ENCODE peak calls at places on chromosome 1, in eight cellular contexts. M is tibial nerve, Y is mammary epithelial cell, D is esophagus squamous epithelium, T is fibroblast of lung, G is astrocyte, N is prostate gland, K is AG04450. U is an unnamed sample. For H3K27me3, the result is how much of the 10 kb centered on the place peaks cover.

GRCh38 chr1:23563003-23563402 is 3.7 kb upstream of the ID3 start:
- DNase-seq in M (no peak), Y (no peak), D (no peak), T (no peak), G (no peak), N (no peak), K (no peak), U (no peak)

GRCh38 chr1:55640708-55641473 is 425.7 kb upstream of the USP24 start:
- DNase-seq in M (peak), Y (peak), D (no peak), T (peak), G (no peak), N (peak), K (no peak), U (peak)

GRCh38 chr1:48450505-48450904 is 21.5 kb downstream of the SPATA6 start:
- DNase-seq in M (no peak), Y (no peak), D (no peak), T (peak), G (no peak), N (no peak), K (no peak), U (no peak)

GRCh38 chr1:233614173-233614742 is 352 bp downstream of the KCNK1 start:
- DNase-seq in M (no peak), Y (peak), D (no peak), T (peak), G (peak), N (peak), K (no peak), U (no peak)

GRCh38 chr1:53412285-53413174 is 46.7 kb upstream of the DMRTB1 start:
- DNase-seq in M (no peak), Y (no peak), D (no peak), T (no peak), G (no peak), N (no peak), K (no peak), U (no peak)

GRCh38 chr1:199038188-199038587 is 399.3 kb downstream of the PTPRC start:
- DNase-seq in M (no peak), Y (no peak), D (no peak), T (no peak), G (no peak), N (no peak), K (no peak), U (no peak)

GRCh38 chr1:7561331-7561921 is 209.7 kb upstream of the VAMP3 start:
- DNase-seq in M (no peak), Y (no peak), D (no peak), T (no peak), G (no peak), N (no peak), K (no peak), U (no peak)

GRCh38 chr1:6007318-6008083 is 15.3 kb upstream of the NPHP4 start:
- DNase-seq in M (no peak), Y (no peak), D (no peak), T (no peak), G (peak), N (no peak), K (no peak), U (no peak)

GRCh38 chr1:162536511-162536910 is 25.0 kb upstream of the UAP1 start:
- DNase-seq in M (no peak), Y (peak), D (no peak), T (peak), G (peak), N (no peak), K (no peak), U (no peak)

GRCh38 chr1:84772428-84772943 is 82.2 kb upstream of the SSX2IP start:
- DNase-seq in M (peak), Y (peak), D (no peak), T (peak), G (peak), N (peak), K (peak), U (peak)

GRCh38 chr1:16628361-16629111 is 15.2 kb upstream of the NBPF1 start:
- DNase-seq in M (no peak), Y (no peak), D (no peak), T (no peak), G (no peak), N (no peak), K (no peak), U (no peak)

GRCh38 chr1:223833948-223834347 is 11.8 kb downstream of the TP53BP2 start:
- DNase-seq in M (no peak), Y (no peak), D (no peak), T (no peak), G (no peak), N (no peak), K (no peak), U (no peak)

DNA sequence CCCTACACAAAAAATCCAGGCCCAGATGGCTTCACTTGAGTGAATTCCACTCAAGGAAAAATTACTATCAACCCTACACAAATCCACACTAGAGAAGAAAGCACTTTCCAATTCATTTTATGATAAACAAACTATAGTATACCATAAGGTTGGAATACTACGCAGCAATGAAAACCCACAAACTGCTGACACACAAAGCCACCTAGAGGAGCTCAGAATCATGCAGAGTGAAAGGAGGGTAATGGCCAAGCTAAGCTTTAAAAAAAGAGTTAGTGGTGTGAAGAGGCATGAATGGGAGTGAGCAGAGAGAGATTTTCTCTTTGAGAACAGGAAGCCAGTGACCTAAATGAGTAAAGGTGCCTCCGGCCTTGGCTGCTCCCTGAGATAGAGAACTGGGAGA is 93.7 kb downstream of the DHRS3 start:
- DNase-seq in M (no peak), Y (no peak), D (no peak), T (no peak), G (no peak), N (no peak), K (no peak), U (no peak)
- H3K27me3 ChIP-seq in M (under half), Y (under half), D (under half), T (under half), G (under half), N (under half), K (under half), U (under half)

GRCh38 chr1:80056179-80056578 is 1049.6 kb upstream of the ADGRL4 start:
- DNase-seq in M (no peak), Y (peak), D (no peak), T (no peak), G (no peak), N (no peak), K (no peak), U (no peak)
- TF ChIP-seq CTCF in M (no peak), Y (no peak), D (no peak), T (no peak), G (no peak), N (no peak), K (no peak), U (no peak)

DNA sequence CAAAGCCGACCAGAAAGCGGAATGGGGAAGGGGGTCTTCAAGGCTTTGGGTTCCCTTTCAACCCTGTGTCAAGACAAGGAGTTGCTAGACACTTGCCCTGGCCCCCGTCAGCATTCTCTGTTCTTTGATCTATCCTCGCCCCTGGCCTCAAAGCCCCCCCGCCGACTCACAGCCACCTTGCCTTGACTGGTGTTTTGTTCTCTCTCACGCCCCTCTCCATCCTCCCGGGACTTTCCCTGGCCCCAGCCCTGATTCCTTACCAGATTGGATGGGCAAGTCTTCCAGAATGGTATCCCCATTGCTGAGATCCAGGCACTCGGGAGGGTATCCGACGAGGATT is 610 bp downstream of the YOD1 start:
- DNase-seq in M (no peak), Y (no peak), D (no peak), T (no peak), G (no peak), N (no peak), K (no peak), U (no peak)
- H3K4me3 ChIP-seq in M (peak), Y (peak), D (peak), T (peak), G (peak), N (peak), K (peak), U (peak)

DNA sequence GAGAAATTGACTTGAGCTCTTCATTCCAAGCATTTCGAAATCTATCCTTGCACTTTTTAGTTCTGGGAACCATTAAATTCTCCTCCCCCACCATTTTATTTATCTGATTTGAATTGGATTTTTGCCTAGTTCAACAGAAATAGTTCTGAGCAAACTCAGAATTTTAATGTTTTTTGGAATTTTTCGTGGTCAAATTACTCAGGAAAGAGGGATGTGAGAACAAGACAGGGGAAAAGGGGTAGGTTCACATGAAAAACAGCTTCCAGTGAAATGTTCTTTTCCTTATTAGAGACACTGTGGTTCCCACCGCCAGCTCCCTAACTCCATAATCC is 5.7 kb upstream of the ZNF697 start:
- DNase-seq in M (no peak), Y (no peak), D (no peak), T (peak), G (peak), N (no peak), K (no peak), U (no peak)
- H3K27me3 ChIP-seq in M (under half), Y (under half), D (under half), T (under half), G (under half), N (under half), K (under half), U (under half)